ENCODE peak calls at places on chromosomes 7 and 10, in four cellular contexts. V is CD8-positive, alpha-beta T cell; Q is RWPE1; E is heart left ventricle. R is an unnamed sample.

GRCh38 chr7:108016841-108017775 is 14.1 kb upstream of the LAMB1 start:
- DNase-seq in V (no peak), Q (peak), E (no peak), R (peak)

GRCh38 chr7:2266911-2267310 is 24.9 kb downstream of the NUDT1 start:
- DNase-seq in V (no peak), Q (peak), E (no peak), R (no peak)

GRCh38 chr7:112336261-112336660 is 114.0 kb upstream of the IFRD1 start:
- DNase-seq in V (no peak), Q (no peak), E (no peak), R (no peak)

GRCh38 chr7:4123823-4124222 is 558.3 kb upstream of the FOXK1 start:
- DNase-seq in V (no peak), Q (no peak), E (no peak), R (peak)

GRCh38 chr10:130329792-130330191 is 193.6 kb downstream of the GLRX3 start:
- DNase-seq in V (no peak), Q (no peak), E (no peak), R (no peak)

GRCh38 chr7:13181221-13181620 is 493.8 kb downstream of the ARL4A start:
- DNase-seq in V (no peak), Q (no peak), E (no peak), R (no peak)

GRCh38 chr10:47038881-47039557 is 127.8 kb downstream of the PTPN20 start:
- DNase-seq in V (no peak), Q (no peak), E (peak), R (no peak)

GRCh38 chr10:29501692-29502091 is 133.1 kb downstream of the SVIL start:
- DNase-seq in V (no peak), Q (peak), E (no peak), R (peak)

GRCh38 chr10:111093741-111094380 is 17.0 kb downstream of the ADRA2A start:
- DNase-seq in V (no peak), Q (no peak), E (no peak), R (no peak)

GRCh38 chr7:51666261-51666660 is 349.7 kb upstream of the COBL start:
- DNase-seq in V (no peak), Q (no peak), E (no peak), R (no peak)

GRCh38 chr10:93993782-93994668 is at the start of gene PLCE1:
- DNase-seq in V (no peak), Q (peak), E (peak), R (peak)

GRCh38 chr7:34277016-34277800 is 371.9 kb downstream of the BMPER start:
- DNase-seq in V (no peak), Q (peak), E (no peak), R (no peak)

GRCh38 chr10:369441-370221 is 234.4 kb downstream of the ZMYND11 start:
- DNase-seq in V (no peak), Q (no peak), E (no peak), R (no peak)

GRCh38 chr7:158420591-158421340 is 166.9 kb downstream of the PTPRN2 start:
- DNase-seq in V (no peak), Q (no peak), E (no peak), R (no peak)

GRCh38 chr10:65041307-65041706 is 1520.1 kb downstream of the REEP3 start:
- DNase-seq in V (no peak), Q (no peak), E (no peak), R (no peak)

GRCh38 chr7:4175346-4175973 is 506.6 kb upstream of the FOXK1 start:
- DNase-seq in V (no peak), Q (peak), E (no peak), R (no peak)

GRCh38 chr7:155997431-155998327 is 185.4 kb upstream of the SHH start:
- DNase-seq in V (no peak), Q (no peak), E (no peak), R (peak)

GRCh38 chr7:44313016-44313415 is 12.4 kb downstream of the CAMK2B start:
- DNase-seq in V (peak), Q (no peak), E (no peak), R (no peak)

GRCh38 chr10:62614389-62615157 is 189.9 kb upstream of the ADO start:
- DNase-seq in V (no peak), Q (peak), E (no peak), R (peak)